ENCODE peak calls at places on chromosomes 5 and 9, in five cellular contexts. N is HCT116, D is neural progenitor cell, J is GM23338, P is hepatocyte. Q is an unnamed sample.
A peak's percentile ranks its signal among the peaks of the same experiment; 100 is the strongest.

GRCh38 chr5:109161914-109162683 is 247.7 kb downstream of the PJA2 start:
- DNase-seq in P (no peak), J (no peak), D (no peak), N (no peak), Q (no peak)

GRCh38 chr5:102664946-102665345 is 90.2 kb upstream of the PAM start:
- DNase-seq in N (no peak), P (no peak), J (no peak), D (no peak), Q (no peak)

GRCh38 chr9:32385135-32385884 is 867 bp downstream of the ACO1 start:
- DNase-seq in D (no peak), N (no peak), J (no peak), P (no peak), Q (no peak)

GRCh38 chr9:35518981-35519679 is 29.2 kb downstream of the RUSC2 start:
- DNase-seq in D (no peak), P (no peak), N (no peak), J (peak; percentile 33), Q (no peak)

GRCh38 chr5:84961193-84961592 is 576.5 kb upstream of the EDIL3 start:
- DNase-seq in P (no peak), N (no peak), J (no peak), D (no peak), Q (no peak)

GRCh38 chr9:113738506-113738897 is 137.6 kb upstream of the ZNF618 start:
- DNase-seq in J (peak; percentile 32), D (peak; percentile 14), P (no peak), N (no peak), Q (no peak)

GRCh38 chr5:16805478-16805877 is 130.6 kb downstream of the MYO10 start:
- DNase-seq in J (no peak), D (no peak), P (no peak), N (no peak), Q (no peak)

GRCh38 chr9:71929791-71930440 is 18.5 kb downstream of the C9orf85 start:
- DNase-seq in N (no peak), D (no peak), J (no peak), P (no peak), Q (no peak)

GRCh38 chr5:31638286-31638685 is 645 bp upstream of the PDZD2 start:
- DNase-seq in J (no peak), P (no peak), D (peak; percentile 25), N (no peak), Q (no peak)

GRCh38 chr5:143741418-143741817 is 70.5 kb upstream of the HMHB1 start:
- DNase-seq in P (no peak), D (no peak), N (no peak), J (no peak), Q (peak; percentile 13)

GRCh38 chr9:75640250-75640649 is 250.2 kb upstream of the PCSK5 start:
- DNase-seq in P (no peak), J (no peak), D (no peak), N (no peak), Q (peak; percentile 56)

GRCh38 chr9:72904267-72905093 is 48.4 kb downstream of the ALDH1A1 start:
- DNase-seq in J (no peak), P (no peak), D (no peak), N (no peak), Q (no peak)

GRCh38 chr9:95250462-95251058 is 66.9 kb downstream of the FANCC start:
- DNase-seq in J (no peak), D (no peak), P (no peak), N (no peak), Q (no peak)

GRCh38 chr9:137227057-137227852 is at the start of gene RNF224:
- DNase-seq in P (peak; percentile 90), N (peak; percentile 71), D (peak; percentile 93), J (peak; percentile 93), Q (peak; percentile 90)

GRCh38 chr5:159509002-159509660 is 178.8 kb upstream of the IL12B start:
- DNase-seq in N (no peak), D (no peak), P (no peak), J (no peak), Q (no peak)

GRCh38 chr9:15293727-15294405 is 13.2 kb downstream of the TTC39B start:
- DNase-seq in D (no peak), P (no peak), N (no peak), J (no peak), Q (no peak)

GRCh38 chr5:1805736-1806135 is 4.5 kb downstream of the NDUFS6 start:
- DNase-seq in D (no peak), N (no peak), J (no peak), P (no peak), Q (no peak)

GRCh38 chr5:10338996-10339903 is 14.2 kb upstream of the MARCHF6 start:
- DNase-seq in P (no peak), D (peak; percentile 76), J (peak; percentile 75), N (no peak), Q (no peak)

GRCh38 chr9:87259543-87259942 is 238.1 kb upstream of the DAPK1 start:
- DNase-seq in N (no peak), P (no peak), D (no peak), J (no peak), Q (no peak)

GRCh38 chr9:129306318-129306973 is 128.4 kb upstream of the IER5L start:
- DNase-seq in D (no peak), P (no peak), N (no peak), J (no peak), Q (no peak)

GRCh38 chr5:91269198-91269597 is 113.9 kb downstream of the ARRDC3 start:
- DNase-seq in J (no peak), D (no peak), P (no peak), N (no peak), Q (no peak)

GRCh38 chr9:77892955-77893514 is 138.6 kb downstream of the GNAQ start:
- DNase-seq in N (no peak), P (no peak), J (no peak), D (no peak), Q (no peak)

GRCh38 chr5:150616024-150616470 is 24.4 kb upstream of the SYNPO start:
- DNase-seq in P (no peak), D (no peak), N (no peak), J (no peak), Q (no peak)

GRCh38 chr5:63127054-63127453 is 548.4 kb downstream of the LRRC70 start:
- DNase-seq in J (no peak), P (no peak), N (no peak), D (no peak), Q (no peak)

GRCh38 chr5:130966990-130967389 is 198.1 kb downstream of the HINT1 start:
- DNase-seq in N (no peak), P (no peak), J (no peak), D (no peak), Q (no peak)

GRCh38 chr9:90114641-90115040 is 509.8 kb downstream of the GADD45G start:
- DNase-seq in D (no peak), P (no peak), J (no peak), N (no peak), Q (no peak)
- TF ChIP-seq EZH2phosphoT487 in D (no peak), P (no peak), J (no peak), N (no peak), Q (no peak)

GRCh38 chr5:175688352-175689146 is 30.7 kb downstream of the HRH2 start:
- DNase-seq in J (no peak), D (no peak), N (no peak), P (no peak), Q (no peak)

GRCh38 chr5:175687231-175687701 is 29.4 kb downstream of the HRH2 start:
- DNase-seq in D (no peak), P (no peak), N (no peak), J (no peak), Q (no peak)

GRCh38 chr5:175686396-175686795 is 28.5 kb downstream of the HRH2 start:
- DNase-seq in J (no peak), P (no peak), N (no peak), D (no peak), Q (no peak)

GRCh38 chr5:175685701-175686350 is 28.0 kb downstream of the HRH2 start:
- DNase-seq in N (no peak), D (no peak), J (no peak), P (no peak), Q (no peak)

DNA sequence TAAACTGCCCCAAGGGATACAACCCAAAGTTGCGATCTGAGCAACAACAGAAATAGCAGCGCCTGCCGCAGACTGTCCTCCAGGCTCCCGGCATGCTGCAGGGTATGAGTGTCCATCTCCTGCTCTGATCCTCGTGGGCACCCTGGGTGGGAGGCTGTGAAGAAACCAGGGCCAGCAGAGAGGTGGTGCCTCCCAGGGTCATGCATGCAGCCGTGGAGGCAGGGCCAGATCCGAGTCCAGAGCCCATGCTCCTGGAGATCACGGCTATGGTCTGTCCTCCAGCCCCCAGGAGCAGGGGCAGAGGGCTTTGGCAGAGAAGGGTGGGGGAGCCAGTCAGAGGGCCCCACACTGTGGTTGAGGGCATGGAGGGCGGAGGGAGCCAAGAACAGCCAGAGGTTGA is 29.0 kb downstream of the HRH2 start:
- DNase-seq in N (no peak), P (no peak), J (no peak), D (no peak), Q (no peak)
- H3K4me1 ChIP-seq in N (no peaks in the 10 kb centered on the region), P (no peaks in the 10 kb centered on the region), J (peaks cover 10% of the 10 kb centered on the region), D (peaks cover 6% of the 10 kb centered on the region), Q (no peaks in the 10 kb centered on the region)

DNA sequence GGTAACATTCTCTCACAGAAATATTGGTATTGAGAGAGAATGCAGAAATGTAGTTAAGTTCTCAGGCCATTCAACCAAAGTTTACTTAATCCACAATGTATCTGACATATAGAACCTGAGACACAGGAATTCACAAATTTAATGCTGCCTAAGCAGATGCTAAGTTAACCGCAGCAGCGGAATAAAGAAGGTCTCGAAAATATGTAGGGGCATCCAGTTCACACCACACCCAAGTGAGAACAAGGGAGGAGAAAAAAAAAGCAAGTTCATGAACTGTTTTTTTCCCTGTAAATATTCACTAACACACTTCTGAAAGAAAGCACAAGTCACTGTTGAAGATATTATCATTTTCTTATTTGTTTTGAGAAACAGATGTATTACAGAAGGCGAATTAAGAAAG is 193.9 kb downstream of the BNC2 start:
- DNase-seq in N (no peak), P (no peak), J (no peak), D (no peak), Q (no peak)
- H3K4me3 ChIP-seq in N (no peak overlapping the region), P (no peak overlapping the region), J (no peak overlapping the region), D (no peak overlapping the region), Q (no peak overlapping the region)

GRCh38 chr9:123102380-123103113 is 69.1 kb downstream of the GPR21 start:
- DNase-seq in J (peak; percentile 70), D (no peak), N (no peak), P (no peak), Q (peak; percentile 48)
- TF ChIP-seq EZH2phosphoT487 in J (no peak), D (no peak), N (no peak), P (no peak), Q (no peak)

Q was measured in OCI-LY7.